ENCODE peak calls at places on chromosome 6, in four cellular contexts. N, A, D and C are unnamed samples.

GRCh38 chr6:2396856-2397640 is 151.6 kb upstream of the GMDS start:
- DNase-seq in N (no peak), A (no peak), D (no peak), C (no peak)

GRCh38 chr6:110378552-110378951 is 20.4 kb upstream of the METTL24 start:
- DNase-seq in N (peak), A (no peak), D (no peak), C (no peak)

GRCh38 chr6:158648682-158649131 is 1.1 kb upstream of the SYTL3 start:
- DNase-seq in N (no peak), A (no peak), D (no peak), C (no peak)

GRCh38 chr6:134267917-134268361 is 50.0 kb downstream of the SGK1 start:
- DNase-seq in N (peak), A (no peak), D (no peak), C (no peak)

GRCh38 chr6:154509421-154510143 is 903 bp downstream of the CNKSR3 start:
- DNase-seq in N (peak), A (no peak), D (peak), C (peak)

GRCh38 chr6:4139272-4139671 is 3.9 kb upstream of the ECI2 start:
- DNase-seq in N (no peak), A (no peak), D (no peak), C (no peak)

GRCh38 chr6:37130704-37131103 is 39.2 kb upstream of the PIM1 start:
- DNase-seq in N (no peak), A (no peak), D (no peak), C (peak)

GRCh38 chr6:116560130-116560529 is 6.6 kb downstream of the CALHM4 start:
- DNase-seq in N (no peak), A (no peak), D (no peak), C (no peak)

GRCh38 chr6:37074053-37074827 is 68.8 kb downstream of the FGD2 start:
- DNase-seq in N (no peak), A (no peak), D (no peak), C (peak)

GRCh38 chr6:52361347-52361944 is 505 bp upstream of the PAQR8 start:
- DNase-seq in N (no peak), A (no peak), D (peak), C (no peak)

GRCh38 chr6:25006565-25007001 is 70.8 kb upstream of the RIPOR2 start:
- DNase-seq in N (no peak), A (peak), D (no peak), C (peak)

GRCh38 chr6:40348591-40348990 is 238.6 kb downstream of the LRFN2 start:
- DNase-seq in N (no peak), A (no peak), D (no peak), C (no peak)

GRCh38 chr6:10722570-10722819 is 375 bp upstream of the TMEM14C start:
- DNase-seq in N (no peak), A (no peak), D (no peak), C (no peak)

GRCh38 chr6:45590225-45590624 is 212.5 kb upstream of the SUPT3H start:
- DNase-seq in N (no peak), A (no peak), D (no peak), C (no peak)

GRCh38 chr6:2913621-2914317 is 10.7 kb upstream of the SERPINB9 start:
- DNase-seq in N (no peak), A (no peak), D (no peak), C (no peak)

GRCh38 chr6:113564401-113565161 is 292.6 kb upstream of the MARCKS start:
- DNase-seq in N (peak), A (no peak), D (no peak), C (no peak)

GRCh38 chr6:45756611-45757010 is 259.0 kb downstream of the CLIC5 start:
- DNase-seq in N (no peak), A (no peak), D (no peak), C (no peak)

GRCh38 chr6:138001750-138002349 is 105.4 kb downstream of the PERP start:
- DNase-seq in N (peak), A (peak), D (peak), C (peak)

GRCh38 chr6:160790028-160790792 is 88.2 kb downstream of the PLG start:
- DNase-seq in N (peak), A (peak), D (peak), C (no peak)

GRCh38 chr6:98871821-98872220 is 37.4 kb downstream of the POU3F2 start:
- DNase-seq in N (no peak), A (no peak), D (no peak), C (no peak)

GRCh38 chr6:131652472-131652871 is 15.4 kb downstream of the ENPP3 start:
- DNase-seq in N (no peak), A (no peak), D (no peak), C (no peak)

GRCh38 chr6:168013250-168013915 is 15.9 kb downstream of the KIF25 start:
- DNase-seq in N (no peak), A (no peak), D (no peak), C (no peak)

GRCh38 chr6:82555801-82556200 is 192.2 kb downstream of the TPBG start:
- DNase-seq in N (no peak), A (no peak), D (no peak), C (no peak)

GRCh38 chr6:149247385-149247763 is 70.1 kb upstream of the TAB2 start:
- DNase-seq in N (no peak), A (no peak), D (no peak), C (no peak)

GRCh38 chr6:169237496-169238134 is 16.0 kb downstream of the THBS2 start:
- DNase-seq in N (no peak), A (no peak), D (no peak), C (no peak)

GRCh38 chr6:43859213-43859612 is 89.2 kb downstream of the VEGFA start:
- DNase-seq in N (no peak), A (no peak), D (no peak), C (no peak)

GRCh38 chr6:131736010-131736409 is 25.2 kb upstream of the CTAGE9 start:
- DNase-seq in N (no peak), A (no peak), D (no peak), C (no peak)

GRCh38 chr6:170043881-170044790 is 246.7 kb downstream of the DLL1 start:
- DNase-seq in N (no peak), A (no peak), D (no peak), C (no peak)

GRCh38 chr6:45697605-45698004 is 318.1 kb downstream of the CLIC5 start:
- DNase-seq in N (peak), A (no peak), D (no peak), C (peak)

GRCh38 chr6:133730881-133731280 is 158.0 kb upstream of the TCF21 start:
- DNase-seq in N (no peak), A (no peak), D (no peak), C (no peak)

GRCh38 chr6:14601490-14601889 is 483.9 kb downstream of the CD83 start:
- DNase-seq in N (no peak), A (no peak), D (no peak), C (no peak)

GRCh38 chr6:157036245-157036681 is 259.1 kb downstream of the ARID1B start:
- DNase-seq in N (no peak), A (no peak), D (no peak), C (peak)

GRCh38 chr6:90401933-90402830 is 105.5 kb upstream of the BACH2 start:
- DNase-seq in N (no peak), A (peak), D (peak), C (no peak)

GRCh38 chr6:137816133-137816579 is 50.9 kb upstream of the TNFAIP3 start:
- DNase-seq in N (no peak), A (no peak), D (no peak), C (no peak)

GRCh38 chr6:15400572-15401004 is 154.7 kb downstream of the JARID2 start:
- DNase-seq in N (peak), A (no peak), D (peak), C (no peak)

GRCh38 chr6:57207141-57207540 is 15.0 kb downstream of the RAB23 start:
- DNase-seq in N (no peak), A (no peak), D (no peak), C (no peak)

GRCh38 chr6:11802886-11803595 is 24.4 kb upstream of the ADTRP start:
- DNase-seq in N (no peak), A (no peak), D (no peak), C (no peak)

GRCh38 chr6:11804706-11805105 is 26.1 kb upstream of the ADTRP start:
- DNase-seq in N (no peak), A (no peak), D (no peak), C (no peak)

GRCh38 chr6:11805259-11806053 is 26.9 kb upstream of the ADTRP start:
- DNase-seq in N (peak), A (no peak), D (peak), C (no peak)

GRCh38 chr6:11803596-11803981 is 25.0 kb upstream of the ADTRP start:
- DNase-seq in N (no peak), A (no peak), D (no peak), C (no peak)

DNA sequence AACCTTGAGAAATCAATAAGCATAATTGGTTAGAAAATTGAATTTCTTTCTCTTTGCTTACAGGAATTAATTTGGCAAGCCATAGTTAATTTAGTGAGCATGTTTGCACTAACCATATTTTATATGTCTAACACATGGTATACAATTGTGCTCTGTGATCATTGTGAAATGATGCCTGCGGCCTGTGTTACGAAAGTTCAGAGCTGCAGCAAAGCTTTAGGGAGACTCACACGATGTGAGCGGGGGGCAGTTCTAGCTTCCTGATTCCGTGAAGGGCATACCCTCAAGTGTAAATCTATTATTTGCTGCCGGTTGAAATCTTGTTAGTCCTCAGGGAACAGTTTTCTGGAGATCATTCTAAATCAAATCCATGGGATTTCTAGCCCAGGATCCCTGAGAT is 25.5 kb upstream of the ADTRP start:
- DNase-seq in N (no peak), A (no peak), D (no peak), C (no peak)
- H3K27ac ChIP-seq in N (no peak), A (no peak), D (no peak), C (no peak)

GRCh38 chr6:139919107-139920026 is 544.9 kb upstream of the CITED2 start:
- DNase-seq in N (no peak), A (no peak), D (no peak), C (no peak)
- H2AFZ ChIP-seq in N (no peak), A (no peak), D (peak), C (no peak)

GRCh38 chr6:35360349-35361138 is 18.2 kb downstream of the PPARD start:
- DNase-seq in N (no peak), A (no peak), D (no peak), C (peak)
- H3K27ac ChIP-seq in N (peak), A (no peak), D (no peak), C (peak)

DNA sequence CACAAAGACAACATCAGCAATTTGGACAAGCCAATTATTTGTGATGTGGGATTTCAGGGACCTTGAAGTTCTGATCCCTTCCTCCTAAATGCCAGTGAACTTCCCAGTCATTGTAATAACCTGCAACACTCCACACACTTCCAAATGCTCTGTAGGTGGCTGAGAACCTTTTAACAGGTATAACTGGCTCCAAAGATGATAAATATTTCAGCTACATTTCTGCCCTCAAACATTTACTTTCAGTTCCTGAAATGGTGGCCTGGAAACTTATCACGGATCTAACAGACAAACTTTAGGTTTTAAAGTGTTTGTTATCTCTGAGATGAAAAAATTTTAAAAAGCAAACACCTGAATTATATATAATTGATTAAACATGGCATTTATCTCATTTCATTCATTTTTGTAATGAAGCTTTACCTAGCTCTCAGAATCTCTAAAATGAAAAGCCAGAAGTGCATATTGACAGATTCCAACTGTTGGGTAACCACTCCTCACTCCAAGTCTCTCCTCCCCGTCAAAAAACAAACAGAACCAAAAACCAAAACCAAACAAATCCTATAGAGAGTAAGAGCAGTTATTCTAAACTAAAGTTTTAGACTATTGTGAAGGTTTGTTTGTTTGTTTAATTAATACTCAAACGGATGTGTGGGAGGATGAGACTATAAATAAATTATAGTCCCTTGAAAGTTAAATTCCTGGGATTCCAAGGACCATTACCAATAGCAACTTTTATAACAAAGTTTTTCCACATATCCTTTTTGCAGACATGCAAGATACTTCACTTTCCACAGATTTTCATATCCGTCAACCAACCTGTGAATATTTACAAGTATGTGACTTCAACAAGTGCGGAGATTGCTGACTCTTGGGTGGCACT is 12.4 kb upstream of the KIAA0408 start:
- DNase-seq in N (no peak), A (no peak), D (no peak), C (no peak)
- H2AFZ ChIP-seq in N (no peak), A (no peak), D (no peak), C (no peak)

DNA sequence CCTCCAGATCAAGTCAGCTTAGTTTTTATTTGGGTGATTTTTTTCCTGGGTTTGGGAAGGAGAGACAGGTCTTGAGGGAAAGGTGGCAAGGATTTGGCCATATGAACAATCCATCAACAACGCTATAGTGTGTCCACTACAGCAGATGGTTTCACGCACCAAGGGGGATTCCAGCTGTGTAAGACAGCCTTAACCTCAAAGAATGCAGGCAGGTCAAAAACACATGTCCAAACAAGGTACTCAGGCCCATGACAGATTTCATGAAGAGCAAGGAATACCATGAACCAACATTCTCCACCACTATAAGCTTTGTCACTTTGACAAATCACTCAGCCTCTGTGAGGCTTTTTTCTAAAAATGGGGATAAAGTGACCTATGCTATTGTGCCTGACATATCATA is 2.0 kb downstream of the AIF1 start:
- DNase-seq in N (no peak), A (no peak), D (no peak), C (no peak)
- H3K27ac ChIP-seq in N (no peak), A (no peak), D (no peak), C (no peak)